ENCODE peak calls at places on chromosome 6, in eight cellular contexts. One of them, this sample, is unnamed. For H3K9me3, the result is how much of the 10 kb centered on the place peaks cover.

GRCh38 chr6:116373300-116373699 is 2.6 kb downstream of the DSE start:
- DNase-seq in esophagus muscularis mucosa: no peak
- DNase-seq in HCT116: no peak
- DNase-seq in GM12878: no peak
- DNase-seq in endothelial cell of umbilical vein: no peak
- DNase-seq in suprapubic skin: no peak
- DNase-seq in transverse colon: no peak
- DNase-seq in sigmoid colon: no peak
- DNase-seq in this sample: no peak

GRCh38 chr6:36595168-36595818 is 1.1 kb downstream of the SRSF3 start:
- DNase-seq in esophagus muscularis mucosa: no peak
- DNase-seq in endothelial cell of umbilical vein: peak
- DNase-seq in transverse colon: no peak
- DNase-seq in HCT116: no peak
- DNase-seq in sigmoid colon: peak
- DNase-seq in GM12878: no peak
- DNase-seq in suprapubic skin: peak
- DNase-seq in this sample: no peak

GRCh38 chr6:169849396-169849795 is 98.0 kb downstream of the ERMARD start:
- DNase-seq in sigmoid colon: no peak
- DNase-seq in esophagus muscularis mucosa: no peak
- DNase-seq in endothelial cell of umbilical vein: no peak
- DNase-seq in GM12878: no peak
- DNase-seq in transverse colon: no peak
- DNase-seq in suprapubic skin: no peak
- DNase-seq in HCT116: no peak
- DNase-seq in this sample: peak

GRCh38 chr6:10543488-10543887 is 22.3 kb downstream of the GCNT2 start:
- DNase-seq in sigmoid colon: no peak
- DNase-seq in esophagus muscularis mucosa: no peak
- DNase-seq in suprapubic skin: no peak
- DNase-seq in HCT116: no peak
- DNase-seq in transverse colon: no peak
- DNase-seq in GM12878: no peak
- DNase-seq in endothelial cell of umbilical vein: no peak
- DNase-seq in this sample: no peak

GRCh38 chr6:144547409-144547808 is 262.3 kb downstream of the UTRN start:
- DNase-seq in endothelial cell of umbilical vein: no peak
- DNase-seq in transverse colon: no peak
- DNase-seq in HCT116: no peak
- DNase-seq in suprapubic skin: no peak
- DNase-seq in esophagus muscularis mucosa: no peak
- DNase-seq in GM12878: no peak
- DNase-seq in sigmoid colon: no peak
- DNase-seq in this sample: no peak

GRCh38 chr6:71289039-71289801 is 609 bp downstream of the OGFRL1 start:
- DNase-seq in sigmoid colon: peak
- DNase-seq in HCT116: no peak
- DNase-seq in endothelial cell of umbilical vein: peak
- DNase-seq in suprapubic skin: peak
- DNase-seq in esophagus muscularis mucosa: no peak
- DNase-seq in GM12878: no peak
- DNase-seq in transverse colon: peak
- DNase-seq in this sample: no peak

GRCh38 chr6:47631248-47632196 is 66.9 kb upstream of the ADGRF4 start:
- DNase-seq in suprapubic skin: no peak
- DNase-seq in transverse colon: no peak
- DNase-seq in HCT116: peak
- DNase-seq in endothelial cell of umbilical vein: peak
- DNase-seq in esophagus muscularis mucosa: no peak
- DNase-seq in sigmoid colon: no peak
- DNase-seq in GM12878: peak
- DNase-seq in this sample: no peak

GRCh38 chr6:85401186-85402062 is 48.5 kb upstream of the NT5E start:
- DNase-seq in GM12878: no peak
- DNase-seq in sigmoid colon: no peak
- DNase-seq in HCT116: no peak
- DNase-seq in transverse colon: no peak
- DNase-seq in endothelial cell of umbilical vein: peak
- DNase-seq in suprapubic skin: no peak
- DNase-seq in esophagus muscularis mucosa: no peak
- DNase-seq in this sample: no peak

GRCh38 chr6:76706566-76706965 is 634.1 kb upstream of the IMPG1 start:
- DNase-seq in GM12878: no peak
- DNase-seq in HCT116: no peak
- DNase-seq in esophagus muscularis mucosa: no peak
- DNase-seq in suprapubic skin: no peak
- DNase-seq in endothelial cell of umbilical vein: no peak
- DNase-seq in transverse colon: no peak
- DNase-seq in sigmoid colon: no peak
- DNase-seq in this sample: no peak

GRCh38 chr6:29563435-29563834 is 3.9 kb upstream of the UBD start:
- DNase-seq in esophagus muscularis mucosa: no peak
- DNase-seq in transverse colon: no peak
- DNase-seq in suprapubic skin: no peak
- DNase-seq in HCT116: no peak
- DNase-seq in GM12878: no peak
- DNase-seq in endothelial cell of umbilical vein: no peak
- DNase-seq in sigmoid colon: no peak
- DNase-seq in this sample: no peak

GRCh38 chr6:135851442-135852271 is at the start of gene PDE7B:
- DNase-seq in esophagus muscularis mucosa: no peak
- DNase-seq in transverse colon: peak
- DNase-seq in GM12878: no peak
- DNase-seq in sigmoid colon: peak
- DNase-seq in suprapubic skin: peak
- DNase-seq in HCT116: no peak
- DNase-seq in endothelial cell of umbilical vein: peak
- DNase-seq in this sample: no peak
- TF ChIP-seq POLR2A in esophagus muscularis mucosa: peak
- TF ChIP-seq POLR2A in transverse colon: peak
- TF ChIP-seq POLR2A in GM12878: no peak
- TF ChIP-seq POLR2A in sigmoid colon: peak
- TF ChIP-seq POLR2A in suprapubic skin: peak
- TF ChIP-seq POLR2A in HCT116: no peak
- TF ChIP-seq POLR2A in endothelial cell of umbilical vein: no peak
- TF ChIP-seq POLR2A in this sample: no peak

GRCh38 chr6:110432285-110432899 is 17.0 kb upstream of the DDO start:
- DNase-seq in GM12878: no peak
- DNase-seq in esophagus muscularis mucosa: no peak
- DNase-seq in transverse colon: no peak
- DNase-seq in suprapubic skin: no peak
- DNase-seq in sigmoid colon: no peak
- DNase-seq in HCT116: no peak
- DNase-seq in endothelial cell of umbilical vein: no peak
- DNase-seq in this sample: peak
- TF ChIP-seq POLR2AphosphoS5 in GM12878: no peak
- TF ChIP-seq POLR2AphosphoS5 in esophagus muscularis mucosa: no peak
- TF ChIP-seq POLR2AphosphoS5 in transverse colon: no peak
- TF ChIP-seq POLR2AphosphoS5 in suprapubic skin: no peak
- TF ChIP-seq POLR2AphosphoS5 in sigmoid colon: no peak
- TF ChIP-seq POLR2AphosphoS5 in HCT116: no peak
- TF ChIP-seq POLR2AphosphoS5 in endothelial cell of umbilical vein: no peak
- TF ChIP-seq POLR2AphosphoS5 in this sample: no peak

DNA sequence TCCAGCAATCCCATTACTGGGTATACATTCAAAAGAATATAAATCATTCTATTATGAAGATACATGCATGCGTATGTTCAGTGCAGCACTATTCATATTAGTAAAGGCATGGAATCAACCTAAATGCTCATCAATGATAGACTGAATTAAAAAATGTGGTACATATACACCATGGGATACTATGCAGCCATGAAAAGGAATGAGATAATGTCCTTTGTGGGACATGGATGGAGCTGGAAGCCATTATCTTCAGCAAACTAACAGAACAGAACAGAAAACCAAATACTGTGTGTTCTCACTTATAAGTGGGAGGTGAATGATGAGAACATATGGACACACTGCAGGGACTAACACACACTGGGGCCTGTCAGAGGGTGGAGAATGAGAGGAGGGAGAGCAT is 261.6 kb downstream of the GMDS start:
- DNase-seq in endothelial cell of umbilical vein: no peak
- DNase-seq in sigmoid colon: no peak
- DNase-seq in esophagus muscularis mucosa: no peak
- DNase-seq in suprapubic skin: no peak
- DNase-seq in HCT116: no peak
- DNase-seq in transverse colon: no peak
- DNase-seq in GM12878: no peak
- DNase-seq in this sample: no peak
- H3K9me3 ChIP-seq in endothelial cell of umbilical vein: under half
- H3K9me3 ChIP-seq in sigmoid colon: under half
- H3K9me3 ChIP-seq in esophagus muscularis mucosa: under half
- H3K9me3 ChIP-seq in suprapubic skin: under half
- H3K9me3 ChIP-seq in HCT116: under half
- H3K9me3 ChIP-seq in transverse colon: under half
- H3K9me3 ChIP-seq in GM12878: under half
- H3K9me3 ChIP-seq in this sample: under half

DNA sequence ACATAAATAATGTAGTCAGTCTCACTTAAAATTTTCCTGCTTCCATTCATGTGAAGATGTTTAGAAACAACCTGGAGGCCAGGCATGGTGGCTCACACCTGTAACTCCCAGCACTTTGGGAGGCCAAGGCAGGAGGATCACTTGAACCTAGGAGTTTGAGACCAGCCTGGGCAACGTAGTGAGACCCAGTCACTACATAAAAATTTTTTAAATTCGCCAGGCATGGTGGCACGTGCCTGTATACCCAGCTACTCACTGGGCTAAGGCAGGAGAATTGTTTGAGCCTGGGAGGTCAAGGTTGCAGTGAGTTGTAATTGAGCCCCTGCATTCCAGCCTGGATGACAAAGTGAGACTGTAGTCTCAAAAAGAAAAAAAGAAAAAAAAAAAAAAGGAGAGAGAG is 47.3 kb upstream of the E2F3 start:
- DNase-seq in sigmoid colon: no peak
- DNase-seq in esophagus muscularis mucosa: no peak
- DNase-seq in transverse colon: no peak
- DNase-seq in GM12878: no peak
- DNase-seq in HCT116: no peak
- DNase-seq in endothelial cell of umbilical vein: no peak
- DNase-seq in suprapubic skin: no peak
- DNase-seq in this sample: no peak
- TF ChIP-seq POLR2A in sigmoid colon: no peak
- TF ChIP-seq POLR2A in esophagus muscularis mucosa: no peak
- TF ChIP-seq POLR2A in transverse colon: no peak
- TF ChIP-seq POLR2A in GM12878: no peak
- TF ChIP-seq POLR2A in HCT116: no peak
- TF ChIP-seq POLR2A in endothelial cell of umbilical vein: no peak
- TF ChIP-seq POLR2A in suprapubic skin: no peak
- TF ChIP-seq POLR2A in this sample: no peak